ENCODE peak calls at places on chromosomes 11 and 22, in nine cellular contexts. N, K, O, R, F, P, E, I and M are unnamed samples.

GRCh38 chr11:58741127-58741526 is 9.4 kb upstream of the GLYAT start:
- DNase-seq in N (no peak), K (no peak), O (no peak), R (no peak), F (no peak), P (no peak), E (no peak), I (no peak), M (no peak)

GRCh38 chr11:45974806-45975205 is 52.4 kb downstream of the LARGE2 start:
- DNase-seq in N (no peak), K (peak; percentile 7), O (no peak), R (no peak), F (peak; percentile 1), P (no peak), E (no peak), I (no peak), M (no peak)

GRCh38 chr11:19326499-19326898 is 85.8 kb upstream of the E2F8 start:
- DNase-seq in N (no peak), K (peak; percentile 31), O (no peak), R (no peak), F (peak; percentile 7), P (no peak), E (peak; percentile 13), I (no peak), M (no peak)

GRCh38 chr22:43088979-43089717 is at the start of gene TTLL1:
- DNase-seq in N (peak; percentile 79), K (peak; percentile 79), O (peak; percentile 66), R (peak; percentile 91), F (peak; percentile 82), P (peak; percentile 91), E (peak; percentile 89), I (peak; percentile 94), M (no peak)

GRCh38 chr11:125211191-125211953 is 46.8 kb downstream of the PKNOX2 start:
- DNase-seq in N (no peak), K (no peak), O (no peak), R (no peak), F (no peak), P (no peak), E (no peak), I (no peak), M (no peak)

GRCh38 chr11:72676874-72677341 is 2.7 kb upstream of the PDE2A start:
- DNase-seq in N (peak; percentile 40), K (peak; percentile 10), O (no peak), R (peak; percentile 58), F (peak; percentile 35), P (peak; percentile 63), E (peak; percentile 37), I (peak; percentile 87), M (no peak)

GRCh38 chr11:85939099-85940015 is 84.2 kb downstream of the CCDC83 start:
- DNase-seq in N (no peak), K (no peak), O (no peak), R (no peak), F (no peak), P (no peak), E (no peak), I (no peak), M (no peak)

GRCh38 chr11:24386551-24387404 is 110.1 kb upstream of the LUZP2 start:
- DNase-seq in N (no peak), K (peak; percentile 25), O (peak; percentile 72), R (no peak), F (peak; percentile 7), P (no peak), E (peak; percentile 52), I (no peak), M (no peak)